ENCODE peak calls at places on chromosomes 2 and 18, in seven cellular contexts. One of them, this sample, is unnamed.
A peak's percentile ranks its signal among the peaks of the same experiment; 100 is the strongest.

GRCh38 chr2:111145103-111145760 is 24.5 kb downstream of the BCL2L11 start:
- DNase-seq in neural crest cell: no peak
- DNase-seq in neural progenitor cell: no peak
- DNase-seq in A549: no peak
- DNase-seq in dorsolateral prefrontal cortex: no peak
- DNase-seq in HFF-Myc: no peak
- DNase-seq in AG09309: no peak
- DNase-seq in this sample: no peak

GRCh38 chr2:41950440-41950960 is 97.3 kb upstream of the PKDCC start:
- DNase-seq in AG09309: no peak
- DNase-seq in neural progenitor cell: peak; percentile 34
- DNase-seq in A549: no peak
- DNase-seq in HFF-Myc: no peak
- DNase-seq in neural crest cell: no peak
- DNase-seq in dorsolateral prefrontal cortex: no peak
- DNase-seq in this sample: no peak

GRCh38 chr2:216661639-216662375 is 28.6 kb downstream of the IGFBP2 start:
- DNase-seq in HFF-Myc: no peak
- DNase-seq in A549: peak; percentile 12
- DNase-seq in dorsolateral prefrontal cortex: no peak
- DNase-seq in AG09309: no peak
- DNase-seq in neural progenitor cell: no peak
- DNase-seq in neural crest cell: no peak
- DNase-seq in this sample: no peak

GRCh38 chr2:36800381-36800780 is 103.9 kb downstream of the VIT start:
- DNase-seq in neural crest cell: no peak
- DNase-seq in dorsolateral prefrontal cortex: peak; percentile 51
- DNase-seq in HFF-Myc: no peak
- DNase-seq in A549: no peak
- DNase-seq in neural progenitor cell: no peak
- DNase-seq in AG09309: no peak
- DNase-seq in this sample: no peak

GRCh38 chr2:145875011-145875410 is 1355.1 kb upstream of the ZEB2 start:
- DNase-seq in A549: no peak
- DNase-seq in dorsolateral prefrontal cortex: no peak
- DNase-seq in HFF-Myc: no peak
- DNase-seq in neural progenitor cell: no peak
- DNase-seq in neural crest cell: no peak
- DNase-seq in AG09309: no peak
- DNase-seq in this sample: no peak

GRCh38 chr2:121386707-121387106 is 101.7 kb upstream of the TFCP2L1 start:
- DNase-seq in neural crest cell: no peak
- DNase-seq in neural progenitor cell: no peak
- DNase-seq in A549: no peak
- DNase-seq in HFF-Myc: no peak
- DNase-seq in dorsolateral prefrontal cortex: no peak
- DNase-seq in AG09309: no peak
- DNase-seq in this sample: peak; percentile 59

GRCh38 chr2:12493031-12493513 is 223.7 kb upstream of the TRIB2 start:
- DNase-seq in dorsolateral prefrontal cortex: no peak
- DNase-seq in A549: no peak
- DNase-seq in HFF-Myc: no peak
- DNase-seq in AG09309: peak; percentile 73
- DNase-seq in neural progenitor cell: no peak
- DNase-seq in neural crest cell: no peak
- DNase-seq in this sample: peak; percentile 55

GRCh38 chr2:85851253-85851955 is 37.4 kb downstream of the ST3GAL5 start:
- DNase-seq in A549: no peak
- DNase-seq in HFF-Myc: no peak
- DNase-seq in neural crest cell: no peak
- DNase-seq in AG09309: no peak
- DNase-seq in dorsolateral prefrontal cortex: peak; percentile 72
- DNase-seq in neural progenitor cell: no peak
- DNase-seq in this sample: peak; percentile 41

GRCh38 chr2:127194447-127194846 is 25.7 kb downstream of the CYP27C1 start:
- DNase-seq in dorsolateral prefrontal cortex: no peak
- DNase-seq in HFF-Myc: no peak
- DNase-seq in neural crest cell: no peak
- DNase-seq in A549: no peak
- DNase-seq in neural progenitor cell: peak; percentile 47
- DNase-seq in AG09309: no peak
- DNase-seq in this sample: no peak

GRCh38 chr2:164677733-164678132 is 56.5 kb upstream of the GRB14 start:
- DNase-seq in HFF-Myc: no peak
- DNase-seq in AG09309: no peak
- DNase-seq in A549: no peak
- DNase-seq in neural crest cell: no peak
- DNase-seq in neural progenitor cell: no peak
- DNase-seq in dorsolateral prefrontal cortex: no peak
- DNase-seq in this sample: no peak
- TF ChIP-seq CTCF in HFF-Myc: no peak
- TF ChIP-seq CTCF in AG09309: no peak
- TF ChIP-seq CTCF in A549: no peak
- TF ChIP-seq CTCF in neural crest cell: no peak
- TF ChIP-seq CTCF in neural progenitor cell: no peak
- TF ChIP-seq CTCF in dorsolateral prefrontal cortex: no peak
- TF ChIP-seq CTCF in this sample: no peak

DNA sequence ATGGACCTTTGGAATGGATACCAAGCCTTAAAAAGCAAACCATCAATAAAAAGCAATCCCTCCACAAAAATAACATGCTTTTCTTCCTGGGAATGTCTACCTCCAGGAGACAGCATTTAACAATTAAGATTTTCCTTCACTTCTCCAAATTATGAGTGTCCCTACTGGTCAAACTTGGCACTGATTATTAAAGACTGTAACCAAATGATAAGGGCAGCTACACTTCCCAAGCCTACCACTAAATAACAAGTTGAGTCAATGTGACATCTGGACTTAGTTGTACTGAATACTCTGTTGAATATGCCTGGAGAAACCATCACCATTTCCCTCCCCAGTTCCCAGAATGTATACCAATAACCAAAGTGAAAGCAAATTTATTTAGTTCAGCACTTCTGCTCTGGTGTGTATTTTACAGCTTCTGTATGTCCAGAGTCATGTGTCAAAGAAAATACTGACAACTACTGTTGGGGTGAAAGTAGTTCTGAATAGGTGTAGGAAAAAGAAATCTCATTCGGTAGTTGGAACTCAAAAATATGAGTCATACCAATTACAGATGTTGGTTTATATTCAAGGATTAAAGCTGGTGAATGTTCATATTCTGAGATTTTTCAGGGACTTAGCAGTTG is 1291.7 kb upstream of the GYPC start:
- DNase-seq in HFF-Myc: no peak
- DNase-seq in neural crest cell: no peak
- DNase-seq in AG09309: no peak
- DNase-seq in neural progenitor cell: no peak
- DNase-seq in dorsolateral prefrontal cortex: no peak
- DNase-seq in A549: no peak
- DNase-seq in this sample: no peak
- TF ChIP-seq CTCF in HFF-Myc: no peak
- TF ChIP-seq CTCF in neural crest cell: peak; percentile 42
- TF ChIP-seq CTCF in AG09309: no peak
- TF ChIP-seq CTCF in neural progenitor cell: peak; percentile 10
- TF ChIP-seq CTCF in dorsolateral prefrontal cortex: no peak
- TF ChIP-seq CTCF in A549: no peak
- TF ChIP-seq CTCF in this sample: no peak

DNA sequence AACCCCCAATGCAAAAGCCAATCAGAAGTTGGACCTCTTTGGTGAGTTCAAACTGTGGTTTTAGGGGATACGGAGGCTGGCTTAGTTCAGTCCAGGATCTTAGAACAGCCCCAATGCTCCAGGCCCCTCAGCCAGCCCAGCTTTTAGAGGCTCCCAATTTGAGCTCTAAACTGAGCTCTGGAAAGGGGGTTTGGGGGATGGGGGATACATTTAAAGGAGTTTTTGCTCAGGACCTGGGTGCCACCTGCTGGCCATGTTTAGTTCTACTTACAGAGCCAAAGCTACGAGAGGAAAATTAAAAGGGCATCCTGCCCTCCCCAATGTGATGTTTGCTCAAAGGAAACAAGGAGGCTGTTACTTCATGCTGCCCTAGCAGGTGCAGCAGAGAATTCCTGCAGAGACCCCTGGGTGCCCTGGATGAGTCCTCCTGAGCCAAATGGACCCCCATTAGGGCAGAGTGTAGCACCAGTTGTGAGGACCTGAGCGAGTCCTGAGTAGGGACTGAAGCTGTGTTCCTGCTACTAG is 15.9 kb upstream of the TMEM214 start:
- DNase-seq in neural progenitor cell: peak; percentile 87
- DNase-seq in A549: peak; percentile 79
- DNase-seq in AG09309: peak; percentile 25
- DNase-seq in dorsolateral prefrontal cortex: peak; percentile 28
- DNase-seq in neural crest cell: peak; percentile 59
- DNase-seq in HFF-Myc: no peak
- DNase-seq in this sample: peak; percentile 25
- TF ChIP-seq CTCF in neural progenitor cell: peak; percentile 80
- TF ChIP-seq CTCF in A549: peak; percentile 96
- TF ChIP-seq CTCF in AG09309: peak; percentile 73
- TF ChIP-seq CTCF in dorsolateral prefrontal cortex: peak; percentile 77
- TF ChIP-seq CTCF in neural crest cell: peak; percentile 78
- TF ChIP-seq CTCF in HFF-Myc: peak; percentile 74
- TF ChIP-seq CTCF in this sample: peak; percentile 63

DNA sequence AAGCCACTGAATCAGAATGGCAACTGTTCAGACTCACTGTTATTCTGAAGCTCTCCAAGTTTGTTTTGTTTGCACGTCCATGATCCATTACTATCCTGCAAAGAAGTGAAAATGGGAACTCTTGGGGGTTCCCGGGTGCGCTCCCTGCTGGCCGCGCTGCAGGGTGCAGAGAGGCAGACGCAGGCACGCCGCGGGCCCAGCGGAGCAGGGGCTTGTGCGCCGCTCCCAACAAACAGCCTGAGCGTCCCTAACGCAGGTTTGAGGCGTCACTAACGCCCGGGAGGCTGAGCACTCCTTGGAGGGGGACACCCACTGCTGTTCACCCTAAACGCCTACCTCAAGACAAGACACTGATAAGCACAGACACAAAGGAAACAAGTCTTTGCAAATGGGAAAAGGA is 14.3 kb upstream of the PIEZO2 start:
- DNase-seq in neural crest cell: peak; percentile 40
- DNase-seq in AG09309: no peak
- DNase-seq in A549: peak; percentile 36
- DNase-seq in HFF-Myc: no peak
- DNase-seq in dorsolateral prefrontal cortex: no peak
- DNase-seq in neural progenitor cell: peak; percentile 67
- DNase-seq in this sample: no peak
- TF ChIP-seq CTCF in neural crest cell: peak; percentile 68
- TF ChIP-seq CTCF in AG09309: no peak
- TF ChIP-seq CTCF in A549: peak; percentile 48
- TF ChIP-seq CTCF in HFF-Myc: peak; percentile 4
- TF ChIP-seq CTCF in dorsolateral prefrontal cortex: peak; percentile 16
- TF ChIP-seq CTCF in neural progenitor cell: peak; percentile 58
- TF ChIP-seq CTCF in this sample: no peak

DNA sequence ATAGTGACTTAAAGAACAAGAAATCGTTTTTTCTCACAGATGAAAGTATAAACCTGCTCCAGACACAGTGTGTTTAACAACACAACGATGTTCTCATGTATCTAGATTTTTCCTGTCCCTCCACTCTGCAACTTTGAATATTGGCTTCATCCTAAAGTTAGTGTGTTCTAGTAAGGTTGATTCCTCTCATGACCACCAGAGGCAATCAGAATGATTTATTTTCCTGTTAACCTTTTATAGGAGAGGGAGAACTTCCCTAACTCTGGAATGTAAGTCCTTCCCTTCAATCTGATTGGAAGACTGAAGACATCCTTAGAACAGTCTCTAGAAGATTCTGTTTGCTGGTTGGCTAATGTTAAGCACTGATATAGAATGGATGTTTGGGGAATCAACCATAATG is 41.0 kb upstream of the TAF4B start:
- DNase-seq in neural progenitor cell: no peak
- DNase-seq in AG09309: no peak
- DNase-seq in dorsolateral prefrontal cortex: no peak
- DNase-seq in neural crest cell: no peak
- DNase-seq in A549: peak; percentile 55
- DNase-seq in HFF-Myc: peak; percentile 10
- DNase-seq in this sample: no peak
- TF ChIP-seq CTCF in neural progenitor cell: peak; percentile 49
- TF ChIP-seq CTCF in AG09309: no peak
- TF ChIP-seq CTCF in dorsolateral prefrontal cortex: no peak
- TF ChIP-seq CTCF in neural crest cell: peak; percentile 46
- TF ChIP-seq CTCF in A549: no peak
- TF ChIP-seq CTCF in HFF-Myc: peak; percentile 9
- TF ChIP-seq CTCF in this sample: peak; percentile 17

This sample was measured in mammary epithelial cell.